ENCODE peak calls at places on chromosome 6, in six cellular contexts. N is thyroid gland, O is heart left ventricle, C is H9, M is Karpas-422, P is H1. Z is an unnamed sample.

GRCh38 chr6:169793408-169793807 is 42.0 kb downstream of the ERMARD start:
- DNase-seq in N (no peak), O (no peak), C (peak), M (no peak), P (peak), Z (peak)

GRCh38 chr6:129632081-129632758 is 77.8 kb downstream of the ARHGAP18 start:
- DNase-seq in N (no peak), O (no peak), C (no peak), M (no peak), P (no peak), Z (no peak)

GRCh38 chr6:113082691-113083090 is 735.6 kb downstream of the RFPL4B start:
- DNase-seq in N (peak), O (no peak), C (no peak), M (no peak), P (no peak), Z (no peak)

GRCh38 chr6:158879180-158879579 is 60.0 kb upstream of the EZR start:
- DNase-seq in N (no peak), O (no peak), C (peak), M (no peak), P (no peak), Z (no peak)

GRCh38 chr6:69026715-69027114 is 391.6 kb downstream of the ADGRB3 start:
- DNase-seq in N (no peak), O (no peak), C (no peak), M (no peak), P (no peak), Z (no peak)

GRCh38 chr6:31871068-31871659 is 7.6 kb downstream of the SLC44A4 start:
- DNase-seq in N (no peak), O (no peak), C (no peak), M (no peak), P (no peak), Z (no peak)

GRCh38 chr6:111721677-111722219 is 116.1 kb upstream of the TRAF3IP2 start:
- DNase-seq in N (peak), O (no peak), C (peak), M (peak), P (peak), Z (no peak)

GRCh38 chr6:37130704-37131103 is 39.2 kb upstream of the PIM1 start:
- DNase-seq in N (peak), O (no peak), C (no peak), M (no peak), P (no peak), Z (peak)

GRCh38 chr6:27547157-27548075 is 74.5 kb upstream of the ZNF184 start:
- DNase-seq in N (no peak), O (no peak), C (peak), M (peak), P (peak), Z (no peak)

GRCh38 chr6:5302995-5303622 is 41.8 kb downstream of the FARS2 start:
- DNase-seq in N (peak), O (peak), C (peak), M (peak), P (peak), Z (peak)

GRCh38 chr6:45592991-45593390 is 215.3 kb upstream of the SUPT3H start:
- DNase-seq in N (no peak), O (no peak), C (no peak), M (no peak), P (no peak), Z (no peak)

GRCh38 chr6:159679091-159680077 is 13.7 kb downstream of the SOD2 start:
- DNase-seq in N (no peak), O (no peak), C (no peak), M (no peak), P (no peak), Z (no peak)

GRCh38 chr6:88983532-88983931 is 20.1 kb upstream of the RNGTT start:
- DNase-seq in N (no peak), O (no peak), C (peak), M (peak), P (peak), Z (no peak)

GRCh38 chr6:36443498-36443844 is 671 bp downstream of the KCTD20 start:
- DNase-seq in N (no peak), O (no peak), C (no peak), M (no peak), P (no peak), Z (no peak)

GRCh38 chr6:108876929-108877775 is 28.9 kb downstream of the ARMC2 start:
- DNase-seq in N (peak), O (peak), C (no peak), M (no peak), P (no peak), Z (no peak)

GRCh38 chr6:136873733-136874132 is 48.4 kb upstream of the SLC35D3 start:
- DNase-seq in N (no peak), O (no peak), C (no peak), M (peak), P (no peak), Z (no peak)

GRCh38 chr6:149459761-149460160 is 25.1 kb downstream of the ZC3H12D start:
- DNase-seq in N (no peak), O (no peak), C (no peak), M (no peak), P (no peak), Z (no peak)

GRCh38 chr6:137261393-137262154 is 42.4 kb upstream of the IFNGR1 start:
- DNase-seq in N (peak), O (no peak), C (no peak), M (peak), P (no peak), Z (no peak)

GRCh38 chr6:75830959-75831885 is 82.2 kb downstream of the MYO6 start:
- DNase-seq in N (no peak), O (no peak), C (no peak), M (no peak), P (no peak), Z (no peak)

GRCh38 chr6:13494137-13494536 is 6.7 kb upstream of the GFOD1 start:
- DNase-seq in N (no peak), O (no peak), C (no peak), M (no peak), P (no peak), Z (no peak)

GRCh38 chr6:13079096-13079758 is 249.1 kb downstream of the TBC1D7 start:
- DNase-seq in N (no peak), O (no peak), C (no peak), M (no peak), P (no peak), Z (no peak)

GRCh38 chr6:53361549-53362031 is 12.8 kb upstream of the ELOVL5 start:
- DNase-seq in N (peak), O (no peak), C (no peak), M (no peak), P (no peak), Z (peak)

GRCh38 chr6:154156135-154156948 is 117.3 kb downstream of the OPRM1 start:
- DNase-seq in N (peak), O (no peak), C (peak), M (peak), P (peak), Z (peak)

GRCh38 chr6:18260448-18261106 is 3.8 kb downstream of the DEK start:
- DNase-seq in N (peak), O (no peak), C (no peak), M (peak), P (no peak), Z (no peak)

GRCh38 chr6:137873273-137873762 is 6.3 kb downstream of the TNFAIP3 start:
- DNase-seq in N (peak), O (no peak), C (no peak), M (no peak), P (no peak), Z (peak)

GRCh38 chr6:85390105-85390728 is 59.7 kb upstream of the NT5E start:
- DNase-seq in N (no peak), O (no peak), C (no peak), M (no peak), P (no peak), Z (no peak)

GRCh38 chr6:167578371-167578901 is 248.3 kb upstream of the AFDN start:
- DNase-seq in N (no peak), O (no peak), C (no peak), M (no peak), P (no peak), Z (no peak)

GRCh38 chr6:108768176-108768555 is 80.1 kb upstream of the ARMC2 start:
- DNase-seq in N (no peak), O (no peak), C (no peak), M (no peak), P (peak), Z (no peak)

GRCh38 chr6:123802697-123803455 is 789 bp upstream of the NKAIN2 start:
- DNase-seq in N (peak), O (peak), C (peak), M (peak), P (peak), Z (peak)

GRCh38 chr6:70686548-70687133 is 19.0 kb downstream of the SMAP1 start:
- DNase-seq in N (no peak), O (no peak), C (no peak), M (peak), P (no peak), Z (no peak)

GRCh38 chr6:114989279-114989964 is 646.6 kb upstream of the HS3ST5 start:
- DNase-seq in N (no peak), O (no peak), C (no peak), M (no peak), P (no peak), Z (no peak)

GRCh38 chr6:122405417-122405816 is 6.0 kb downstream of the HSF2 start:
- DNase-seq in N (no peak), O (no peak), C (no peak), M (no peak), P (no peak), Z (no peak)

GRCh38 chr6:91804981-91805380 is 1218.1 kb upstream of the MAP3K7 start:
- DNase-seq in N (no peak), O (no peak), C (no peak), M (no peak), P (no peak), Z (no peak)

GRCh38 chr6:98039876-98040605 is 757.0 kb upstream of the MMS22L start:
- DNase-seq in N (peak), O (no peak), C (peak), M (no peak), P (no peak), Z (no peak)

GRCh38 chr6:105484238-105485161 is 81.6 kb upstream of the PREP start:
- DNase-seq in N (no peak), O (no peak), C (no peak), M (peak), P (no peak), Z (no peak)

GRCh38 chr6:135520781-135521180 is 23.2 kb upstream of the AHI1 start:
- DNase-seq in N (no peak), O (no peak), C (no peak), M (no peak), P (no peak), Z (no peak)

DNA sequence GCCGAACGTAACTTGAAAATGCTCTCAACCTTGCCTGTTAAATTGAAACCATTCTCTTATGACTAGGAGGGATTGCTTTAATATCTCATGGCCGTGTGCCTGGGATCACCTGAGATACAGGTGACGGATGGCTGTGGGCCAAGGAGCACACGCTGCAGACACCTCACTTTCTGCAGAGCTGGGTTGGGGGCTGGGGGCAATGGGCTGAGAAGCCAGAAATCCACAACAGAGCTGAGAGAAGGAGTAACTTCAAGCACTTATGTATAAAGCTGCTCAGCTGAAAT is 170.9 kb downstream of the DTNBP1 start:
- DNase-seq in N (peak), O (no peak), C (no peak), M (no peak), P (no peak), Z (no peak)
- H3K27ac ChIP-seq in N (peak), O (no peak), C (no peak), M (no peak), P (no peak), Z (no peak)

GRCh38 chr6:56671160-56671559 is 28.5 kb upstream of the DST start:
- DNase-seq in N (no peak), O (no peak), C (no peak), M (no peak), P (no peak), Z (no peak)

GRCh38 chr6:56669041-56669440 is 26.4 kb upstream of the DST start:
- DNase-seq in N (no peak), O (no peak), C (no peak), M (no peak), P (no peak), Z (no peak)

GRCh38 chr6:56669585-56669984 is 26.9 kb upstream of the DST start:
- DNase-seq in N (no peak), O (no peak), C (no peak), M (no peak), P (no peak), Z (no peak)

GRCh38 chr6:56668158-56668557 is 25.5 kb upstream of the DST start:
- DNase-seq in N (no peak), O (no peak), C (no peak), M (no peak), P (no peak), Z (no peak)

DNA sequence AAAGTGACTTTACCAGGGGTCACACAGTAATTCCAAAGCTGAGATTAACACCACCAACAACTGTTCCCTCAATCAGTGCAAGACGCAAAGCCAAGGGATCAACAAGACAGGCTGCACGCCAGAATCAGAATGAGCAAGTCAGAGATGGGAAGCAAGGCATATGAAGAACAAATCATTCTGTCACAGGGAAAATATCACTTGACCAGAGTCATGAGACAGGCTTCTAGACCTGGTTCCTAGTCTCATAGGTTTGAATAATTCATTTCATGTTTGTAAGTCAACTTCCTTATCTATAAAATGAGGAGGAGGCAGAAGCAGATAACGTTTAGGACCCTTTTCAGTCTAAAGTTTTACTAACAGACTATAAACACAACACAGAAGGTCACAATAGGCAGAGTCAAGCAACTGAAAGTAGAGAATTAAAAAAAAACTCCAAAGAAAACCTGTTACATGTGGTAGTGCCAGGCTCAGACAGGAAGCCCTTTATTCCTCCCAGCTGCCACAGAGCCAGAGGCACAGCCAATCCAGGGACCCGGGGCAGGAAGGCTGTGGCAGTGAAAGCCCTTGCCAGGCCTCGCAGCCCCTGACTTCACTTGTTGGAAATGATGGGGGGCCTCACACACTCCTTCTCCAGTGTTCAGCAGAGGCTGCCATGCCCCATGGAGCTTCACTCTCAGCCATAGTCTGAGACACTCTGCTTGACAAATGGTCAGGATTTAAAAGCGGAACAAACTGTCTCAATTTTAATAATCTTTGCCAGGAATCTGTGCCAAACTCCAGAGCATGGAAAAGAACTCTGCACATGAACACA is 29.2 kb upstream of the DST start:
- DNase-seq in N (no peak), O (no peak), C (no peak), M (no peak), P (no peak), Z (no peak)
- H3K27ac ChIP-seq in N (peak), O (peak), C (no peak), M (no peak), P (no peak), Z (peak)

GRCh38 chr6:89985744-89986493 is 91.7 kb downstream of the GJA10 start:
- DNase-seq in N (no peak), O (peak), C (no peak), M (no peak), P (no peak), Z (no peak)

GRCh38 chr6:89987830-89988229 is 93.6 kb downstream of the GJA10 start:
- DNase-seq in N (no peak), O (no peak), C (no peak), M (no peak), P (no peak), Z (no peak)

GRCh38 chr6:89986650-89987074 is 92.4 kb downstream of the GJA10 start:
- DNase-seq in N (no peak), O (no peak), C (no peak), M (no peak), P (no peak), Z (no peak)

GRCh38 chr6:89984926-89985743 is 90.9 kb downstream of the GJA10 start:
- DNase-seq in N (no peak), O (peak), C (no peak), M (no peak), P (no peak), Z (peak)

DNA sequence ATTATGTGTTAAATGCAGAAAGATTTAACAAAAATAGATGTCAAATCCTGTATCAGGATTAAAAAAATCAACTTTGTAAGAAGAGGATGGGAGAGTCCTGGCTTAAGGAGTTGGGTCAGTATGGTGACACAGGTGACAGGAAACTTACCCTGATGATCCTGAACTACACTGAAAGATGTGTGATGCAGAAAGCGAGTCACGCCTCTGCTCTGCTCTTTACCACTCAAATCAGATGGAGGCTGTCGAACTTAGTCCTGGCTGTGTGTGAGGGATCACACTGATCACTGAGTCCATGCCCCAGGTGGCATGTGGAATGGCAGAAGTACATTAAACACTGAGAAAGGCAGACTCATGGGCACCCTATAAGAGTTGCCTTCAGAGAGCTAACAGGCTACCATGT is 92.9 kb downstream of the GJA10 start:
- DNase-seq in N (no peak), O (no peak), C (no peak), M (no peak), P (no peak), Z (no peak)
- H3K27ac ChIP-seq in N (no peak), O (no peak), C (no peak), M (no peak), P (no peak), Z (no peak)

GRCh38 chr6:84348801-84349200 is 121.4 kb upstream of the CEP162 start:
- DNase-seq in N (no peak), O (no peak), C (no peak), M (no peak), P (no peak), Z (no peak)
- H3K27ac ChIP-seq in N (no peak), O (no peak), C (no peak), M (no peak), P (no peak), Z (no peak)